ENCODE peak calls at places on chromosomes 16 and 17, in nine cellular contexts. I, Z, E, C, D, W, P, B and M are unnamed samples.
A peak's percentile ranks its signal among the peaks of the same experiment; 100 is the strongest.

GRCh38 chr17:68697850-68698313 is 96.7 kb upstream of the FAM20A start:
- DNase-seq in C (no peak), I (peak; percentile 27), B (no peak), E (peak; percentile 89), D (no peak), W (no peak), Z (no peak), P (no peak), M (peak; percentile 57)

GRCh38 chr16:62058412-62058811 is 22.2 kb upstream of the CDH8 start:
- DNase-seq in Z (no peak), D (no peak), C (no peak), W (no peak), B (no peak), E (no peak), I (no peak), P (no peak), M (no peak)

GRCh38 chr16:53612003-53612402 is 91.7 kb downstream of the RPGRIP1L start:
- DNase-seq in B (no peak), E (no peak), C (no peak), D (no peak), I (no peak), Z (no peak), W (no peak), P (no peak), M (no peak)

GRCh38 chr17:77793888-77794235 is 164.6 kb upstream of the TNRC6C start:
- DNase-seq in Z (no peak), D (no peak), E (no peak), I (no peak), C (no peak), W (no peak), P (no peak), B (no peak), M (no peak)

GRCh38 chr17:71519285-71519684 is 601.5 kb upstream of the SOX9 start:
- DNase-seq in C (no peak), I (no peak), P (no peak), Z (no peak), W (no peak), B (no peak), E (no peak), D (no peak), M (no peak)

GRCh38 chr17:21286771-21287702 is 2.5 kb downstream of the MAP2K3 start:
- DNase-seq in D (no peak), W (no peak), B (no peak), Z (peak; percentile 76), P (peak; percentile 82), I (no peak), E (no peak), C (no peak), M (no peak)

GRCh38 chr17:68484458-68484857 is 27.2 kb upstream of the WIPI1 start:
- DNase-seq in D (no peak), B (no peak), C (no peak), W (no peak), Z (no peak), P (no peak), E (no peak), I (no peak), M (no peak)

GRCh38 chr16:30971298-30971697 is 13.7 kb upstream of the HSD3B7 start:
- DNase-seq in W (no peak), E (no peak), Z (no peak), P (no peak), C (no peak), I (no peak), B (no peak), D (no peak), M (no peak)

GRCh38 chr16:54370653-54371052 is 84.1 kb upstream of the IRX3 start:
- DNase-seq in I (peak; percentile 34), B (no peak), C (no peak), Z (peak; percentile 68), W (no peak), P (no peak), D (no peak), E (no peak), M (no peak)

GRCh38 chr16:30086291-30087140 is 5.2 kb downstream of the TBX6 start:
- DNase-seq in Z (no peak), E (no peak), W (no peak), C (no peak), D (no peak), P (no peak), I (no peak), B (no peak), M (no peak)

GRCh38 chr17:30922235-30922993 is 669 bp downstream of the ADAP2 start:
- DNase-seq in W (no peak), E (no peak), C (no peak), B (no peak), P (peak; percentile 60), Z (peak; percentile 74), D (no peak), I (peak; percentile 20), M (no peak)

GRCh38 chr16:14196539-14196938 is 125.4 kb downstream of the MRTFB start:
- DNase-seq in W (no peak), B (peak; percentile 18), Z (no peak), D (no peak), E (no peak), P (no peak), C (no peak), I (no peak), M (no peak)

GRCh38 chr16:77585852-77586251 is 136.5 kb upstream of the NUDT7 start:
- DNase-seq in E (no peak), Z (no peak), D (no peak), I (no peak), B (peak; percentile 34), P (no peak), W (no peak), C (no peak), M (no peak)

GRCh38 chr17:55609737-55610201 is 98.5 kb upstream of the SMIM36 start:
- DNase-seq in B (no peak), W (peak; percentile 44), P (no peak), C (no peak), D (no peak), I (no peak), E (peak; percentile 9), Z (no peak), M (no peak)

GRCh38 chr17:77692571-77693161 is 265.8 kb upstream of the TNRC6C start:
- DNase-seq in P (no peak), W (no peak), Z (peak; percentile 42), D (no peak), C (no peak), B (no peak), E (peak; percentile 40), I (no peak), M (peak; percentile 5)

DNA sequence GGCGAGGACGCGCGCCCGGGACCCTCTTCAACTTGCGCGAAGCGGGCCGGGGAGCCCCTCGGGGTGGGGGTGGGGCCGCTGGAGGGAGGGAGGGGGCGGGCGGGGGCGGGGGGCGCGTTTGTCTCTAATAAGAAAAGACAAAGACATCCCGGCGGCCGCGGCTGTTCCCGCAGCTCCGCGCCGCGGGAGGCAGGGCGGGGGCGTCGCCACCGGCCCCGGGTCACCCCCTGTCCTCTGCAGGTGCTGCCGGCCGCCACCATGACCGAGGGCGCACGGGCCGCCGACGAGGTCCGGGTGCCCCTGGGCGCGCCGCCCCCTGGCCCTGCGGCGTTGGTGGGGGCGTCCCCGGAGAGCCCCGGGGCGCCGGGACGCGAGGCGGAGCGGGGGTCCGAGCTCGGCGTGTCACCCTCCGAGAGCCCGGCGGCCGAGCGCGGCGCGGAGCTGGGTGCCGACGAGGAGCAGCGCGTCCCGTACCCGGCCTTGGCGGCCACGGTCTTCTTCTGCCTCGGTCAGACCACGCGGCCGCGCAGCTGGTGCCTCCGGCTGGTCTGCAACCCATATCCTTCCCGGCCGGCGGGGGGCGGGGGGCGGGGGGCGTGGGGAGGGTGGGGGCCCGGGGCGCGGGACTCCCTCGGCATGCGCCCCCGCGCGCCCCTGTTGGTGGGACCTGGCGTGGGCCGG is 714 bp downstream of the CACNA1H start:
- DNase-seq in I (no peak), W (no peak), C (no peak), E (no peak), Z (no peak), D (no peak), B (no peak), P (no peak), M (no peak)
- H3K4me3 ChIP-seq in I (peak overlapping the region; percentile 43), W (peak overlapping the region; percentile 44), C (no peak overlapping the region), E (no peak overlapping the region), Z (peak overlapping the region; percentile 19), D (no peak overlapping the region), B (peak overlapping the region; percentile 63), P (no peak overlapping the region), M (peak overlapping the region; percentile 21)

DNA sequence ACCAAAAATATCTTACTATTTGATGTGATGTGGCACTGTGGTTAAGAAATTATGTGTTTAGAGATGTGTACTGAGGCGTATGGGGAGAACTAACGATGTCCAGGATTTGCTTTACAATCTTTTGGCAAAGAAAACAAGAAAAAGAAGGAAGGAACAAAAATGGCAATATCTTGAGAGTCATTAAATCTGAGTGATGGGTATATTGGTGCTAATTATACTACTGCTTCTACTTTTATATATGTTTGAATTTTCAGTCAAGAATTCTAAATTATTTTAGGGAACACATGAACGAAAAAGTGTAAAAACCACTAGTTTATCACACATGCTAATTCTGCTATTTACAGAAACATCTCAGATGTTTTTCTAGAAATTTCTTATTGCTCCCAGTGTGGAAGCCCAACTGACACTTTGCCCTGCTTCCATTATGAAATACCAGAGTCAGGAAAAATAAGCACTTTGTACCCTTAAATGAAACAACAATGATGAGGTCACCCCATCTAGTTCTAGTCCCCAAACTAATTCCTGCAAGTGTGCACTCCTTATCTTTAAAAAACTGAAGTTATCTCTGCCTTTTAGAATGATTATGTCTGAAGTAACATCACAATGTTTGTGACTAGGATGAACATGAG is 18.8 kb downstream of the TAT start:
- DNase-seq in P (no peak), B (no peak), Z (no peak), C (no peak), I (no peak), W (no peak), D (no peak), E (no peak), M (no peak)
- TF ChIP-seq CTCF in P (no peak), B (no peak), Z (no peak), C (no peak), I (no peak), W (no peak), D (no peak), E (no peak), M (no peak)

GRCh38 chr17:35312790-35313711 is 60.4 kb downstream of the SLFN11 start:
- DNase-seq in C (peak; percentile 16), E (peak; percentile 79), I (peak; percentile 24), B (peak; percentile 64), Z (peak; percentile 63), W (no peak), P (peak; percentile 76), D (peak; percentile 46), M (peak; percentile 42)
- H3K4me3 ChIP-seq in C (peak overlapping the region; percentile 12), E (peak overlapping the region; percentile 39), I (peak overlapping the region; percentile 63), B (no peak overlapping the region), Z (peak overlapping the region; percentile 41), W (peak overlapping the region; percentile 41), P (no peak overlapping the region), D (no peak overlapping the region), M (no peak overlapping the region)

DNA sequence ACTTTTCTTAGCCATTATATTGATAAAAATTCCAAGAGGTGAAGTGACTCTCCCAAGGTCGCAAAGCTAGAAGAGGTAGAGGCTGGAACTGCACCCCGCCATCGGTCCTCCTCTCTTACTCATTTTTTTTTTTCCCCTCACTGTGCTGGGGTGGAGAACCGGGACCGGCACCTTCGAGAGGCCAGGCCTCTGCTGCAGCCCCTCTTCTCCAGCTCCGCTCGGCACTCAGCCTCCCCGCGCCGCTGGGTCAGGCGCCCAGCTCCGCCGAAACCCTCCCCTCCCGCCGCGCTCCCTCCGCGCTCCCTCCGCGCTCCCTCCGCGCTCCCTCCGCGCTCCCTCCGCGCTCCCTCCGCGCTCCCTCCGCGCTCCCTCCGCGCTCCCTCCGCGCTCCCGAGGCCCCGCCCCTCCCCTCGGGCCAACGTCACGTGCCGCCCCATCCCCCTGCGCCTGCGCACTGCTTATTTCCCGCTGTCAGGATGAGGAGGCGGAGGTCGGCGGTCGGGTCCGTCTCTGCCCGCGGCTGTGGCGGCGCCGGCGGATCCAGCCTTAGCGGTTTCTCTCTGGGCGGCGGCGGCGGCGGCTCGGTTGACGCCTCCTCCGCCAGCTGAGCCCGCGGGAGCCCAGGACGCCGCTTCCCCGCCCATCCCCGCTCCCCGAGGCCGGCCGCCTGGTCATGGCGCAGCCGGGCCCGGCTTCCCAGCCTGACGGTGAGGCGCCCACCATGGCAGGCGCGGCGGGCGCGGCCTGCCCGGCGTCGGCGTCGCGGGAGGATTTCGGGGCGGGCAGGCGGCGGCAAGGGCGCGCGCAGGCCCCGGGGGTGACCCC is at the start of gene RABEP1:
- DNase-seq in P (peak; percentile 95), W (peak; percentile 82), D (peak; percentile 43), C (peak; percentile 23), I (peak; percentile 95), B (peak; percentile 90), Z (peak; percentile 96), E (peak; percentile 91), M (peak; percentile 53)
- TF ChIP-seq CTCF in P (no peak), W (no peak), D (peak; percentile 12), C (no peak), I (peak; percentile 28), B (no peak), Z (peak; percentile 31), E (peak; percentile 30), M (no peak)